ENCODE peak calls at places on chromosome 21, in eight cellular contexts. Z is cardiac muscle cell; M is naive thymus-derived CD4-positive, alpha-beta T cell; V is aorta; O is H7; Q is GM23338; N is ascending aorta; J is CD8-positive, alpha-beta memory T cell. T is an unnamed sample.

GRCh38 chr21:45390121-45390751 is 14.7 kb upstream of the COL18A1 start:
- DNase-seq in Z (no peak), M (no peak), V (peak; percentile 65), O (no peak), Q (no peak), N (peak; percentile 61), J (peak; percentile 29), T (no peak)

GRCh38 chr21:29640233-29640554 is 299.6 kb downstream of the GRIK1 start:
- DNase-seq in Z (no peak), M (no peak), V (no peak), O (no peak), Q (no peak), N (no peak), J (no peak), T (peak; percentile 5)

GRCh38 chr21:36923270-36923669 is 43.2 kb downstream of the HLCS start:
- DNase-seq in Z (no peak), M (no peak), V (no peak), O (no peak), Q (no peak), N (no peak), J (no peak), T (no peak)

GRCh38 chr21:45887788-45888187 is 93.8 kb upstream of the COL6A1 start:
- DNase-seq in Z (no peak), M (no peak), V (peak; percentile 61), O (peak; percentile 60), Q (no peak), N (no peak), J (peak; percentile 37), T (no peak)

GRCh38 chr21:45669382-45669781 is 25.9 kb downstream of the PCBP3 start:
- DNase-seq in Z (no peak), M (no peak), V (no peak), O (no peak), Q (no peak), N (no peak), J (no peak), T (no peak)

GRCh38 chr21:45014747-45015468 is 59.5 kb upstream of the ADARB1 start:
- DNase-seq in Z (no peak), M (no peak), V (peak; percentile 60), O (peak; percentile 38), Q (no peak), N (no peak), J (peak; percentile 8), T (no peak)

GRCh38 chr21:36902793-36903192 is 63.7 kb downstream of the HLCS start:
- DNase-seq in Z (peak; percentile 9), M (no peak), V (no peak), O (no peak), Q (peak; percentile 33), N (no peak), J (no peak), T (no peak)

GRCh38 chr21:46622226-46622625 is 13.2 kb upstream of the PRMT2 start:
- DNase-seq in Z (peak; percentile 49), M (peak; percentile 58), V (peak; percentile 73), O (peak; percentile 58), Q (peak; percentile 18), N (peak; percentile 69), J (peak; percentile 79), T (no peak)

GRCh38 chr21:46661211-46661625 is 25.7 kb downstream of the PRMT2 start:
- DNase-seq in Z (peak; percentile 91), M (peak; percentile 47), V (peak; percentile 86), O (peak; percentile 98), Q (peak; percentile 89), N (peak; percentile 75), J (peak; percentile 55), T (no peak)

GRCh38 chr21:46100426-46100825 is 2.5 kb downstream of the COL6A2 start:
- DNase-seq in Z (peak; percentile 56), M (no peak), V (peak; percentile 55), O (no peak), Q (no peak), N (peak; percentile 62), J (no peak), T (no peak)

GRCh38 chr21:20026517-20026916 is 971.7 kb upstream of the NCAM2 start:
- DNase-seq in Z (no peak), M (no peak), V (no peak), O (no peak), Q (no peak), N (no peak), J (no peak), T (no peak)

GRCh38 chr21:28272272-28272992 is 720.2 kb downstream of the LTN1 start:
- DNase-seq in Z (peak; percentile 68), M (no peak), V (no peak), O (no peak), Q (no peak), N (no peak), J (no peak), T (no peak)

GRCh38 chr21:44547656-44548331 is 3.5 kb downstream of the KRTAP10-2 start:
- DNase-seq in Z (no peak), M (peak; percentile 28), V (no peak), O (peak; percentile 43), Q (no peak), N (no peak), J (no peak), T (no peak)

GRCh38 chr21:27954806-27955205 is 987.9 kb upstream of the ADAMTS5 start:
- DNase-seq in Z (no peak), M (no peak), V (no peak), O (no peak), Q (peak; percentile 1), N (no peak), J (no peak), T (no peak)

GRCh38 chr21:38500073-38500472 is 1.8 kb upstream of the ERG start:
- DNase-seq in Z (no peak), M (no peak), V (no peak), O (no peak), Q (no peak), N (no peak), J (no peak), T (no peak)

GRCh38 chr21:37348664-37349063 is 17.9 kb upstream of the DYRK1A start:
- DNase-seq in Z (no peak), M (no peak), V (no peak), O (no peak), Q (peak; percentile 64), N (no peak), J (no peak), T (no peak)

GRCh38 chr21:26969971-26970725 is 3.3 kb upstream of the ADAMTS5 start:
- DNase-seq in Z (no peak), M (no peak), V (no peak), O (no peak), Q (no peak), N (no peak), J (no peak), T (no peak)

GRCh38 chr21:28712396-28712795 is 280.3 kb downstream of the LTN1 start:
- DNase-seq in Z (no peak), M (no peak), V (no peak), O (no peak), Q (no peak), N (no peak), J (no peak), T (no peak)

GRCh38 chr21:14545906-14546480 is at the start of gene SAMSN1:
- DNase-seq in Z (peak; percentile 35), M (peak; percentile 80), V (no peak), O (no peak), Q (no peak), N (peak; percentile 70), J (peak; percentile 81), T (peak; percentile 77)

GRCh38 chr21:31509108-31510017 is 150.1 kb upstream of the SOD1 start:
- DNase-seq in Z (peak; percentile 44), M (peak; percentile 39), V (no peak), O (peak; percentile 83), Q (peak; percentile 84), N (no peak), J (peak; percentile 61), T (peak; percentile 43)

GRCh38 chr21:43967981-43968380 is 44.1 kb upstream of the TRAPPC10 start:
- DNase-seq in Z (no peak), M (no peak), V (no peak), O (no peak), Q (no peak), N (no peak), J (no peak), T (no peak)

GRCh38 chr21:45596704-45597318 is 46.7 kb upstream of the PCBP3 start:
- DNase-seq in Z (peak; percentile 49), M (peak; percentile 74), V (peak; percentile 87), O (peak; percentile 93), Q (peak; percentile 91), N (peak; percentile 76), J (peak; percentile 86), T (no peak)

GRCh38 chr21:37324558-37324957 is 42.0 kb upstream of the DYRK1A start:
- DNase-seq in Z (no peak), M (no peak), V (no peak), O (no peak), Q (no peak), N (no peak), J (no peak), T (no peak)

GRCh38 chr21:37659874-37660273 is 256.4 kb downstream of the KCNJ6 start:
- DNase-seq in Z (no peak), M (no peak), V (no peak), O (no peak), Q (no peak), N (no peak), J (no peak), T (no peak)

GRCh38 chr21:32476661-32477423 is 64.3 kb downstream of the EVA1C start:
- DNase-seq in Z (no peak), M (no peak), V (no peak), O (no peak), Q (no peak), N (no peak), J (no peak), T (no peak)

GRCh38 chr21:33642027-33642895 is at the start of gene ITSN1:
- DNase-seq in Z (peak; percentile 100), M (peak; percentile 100), V (peak; percentile 100), O (peak; percentile 96), Q (peak; percentile 100), N (peak; percentile 100), J (peak; percentile 100), T (peak; percentile 97)
- H3K4me3 ChIP-seq in Z (peak within 1 kb of the TSS; percentile 66), M (peak within 1 kb of the TSS; percentile 97), V (peak within 1 kb of the TSS; percentile 58), O (peak within 1 kb of the TSS; percentile 83), Q (peak within 1 kb of the TSS; percentile 69), N (peak within 1 kb of the TSS; percentile 93), J (peak within 1 kb of the TSS; percentile 95), T (peak within 1 kb of the TSS; percentile 62)

GRCh38 chr21:41387824-41388223 is 26.0 kb downstream of the MX2 start:
- DNase-seq in Z (no peak), M (no peak), V (no peak), O (no peak), Q (no peak), N (no peak), J (no peak), T (no peak)
- H3K4me3 ChIP-seq in Z (no peak overlapping the region), M (no peak overlapping the region), V (no peak overlapping the region), O (no peak overlapping the region), Q (no peak overlapping the region), N (no peak overlapping the region), J (no peak overlapping the region), T (no peak overlapping the region)

DNA sequence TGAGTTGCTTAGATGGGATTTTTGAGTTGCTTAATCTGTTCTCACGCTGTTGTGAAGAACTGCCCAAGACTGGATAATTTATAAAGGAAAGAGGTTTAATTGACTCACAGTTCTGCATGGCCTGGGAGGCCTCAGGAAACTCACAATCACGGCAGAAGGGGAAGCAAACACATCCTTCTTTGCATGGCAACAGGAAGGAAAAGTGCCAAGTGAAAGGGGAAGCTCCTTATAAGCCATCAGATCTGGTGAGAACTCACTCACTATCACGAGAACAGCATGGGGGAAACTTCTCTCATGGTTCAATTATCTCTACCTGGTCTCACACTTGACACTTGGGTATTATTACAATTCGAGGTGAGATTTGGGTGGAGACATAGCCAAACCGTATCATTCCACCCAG is 10.3 kb downstream of the CLIC6 start:
- DNase-seq in Z (no peak), M (no peak), V (no peak), O (no peak), Q (no peak), N (no peak), J (no peak), T (no peak)
- H3K4me3 ChIP-seq in Z (no peak overlapping the region), M (no peak overlapping the region), V (no peak overlapping the region), O (no peak overlapping the region), Q (no peak overlapping the region), N (no peak overlapping the region), J (no peak overlapping the region), T (no peak overlapping the region)

GRCh38 chr21:25572895-25573310 is 34.4 kb downstream of the MRPL39 start:
- DNase-seq in Z (no peak), M (peak; percentile 18), V (no peak), O (no peak), Q (no peak), N (no peak), J (no peak), T (no peak)
- H3K4me3 ChIP-seq in Z (no peak overlapping the region), M (peak overlapping the region; percentile 33), V (no peak overlapping the region), O (no peak overlapping the region), Q (no peak overlapping the region), N (no peak overlapping the region), J (peak overlapping the region; percentile 16), T (no peak overlapping the region)